ENCODE peak calls at places on chromosomes 3 and 15, in ten cellular contexts. One of them, this sample, is unnamed.

GRCh38 chr15:73991260-73991659 is 835 bp downstream of the STOML1 start:
- DNase-seq in esophagus muscularis mucosa: no peak
- DNase-seq in HepG2: no peak
- DNase-seq in transverse colon: peak; percentile 45
- DNase-seq in spleen: peak; percentile 86
- DNase-seq in H1: no peak
- DNase-seq in SK-N-SH: no peak
- DNase-seq in GM23338: peak; percentile 21
- DNase-seq in sigmoid colon: peak; percentile 91
- DNase-seq in suprapubic skin: peak; percentile 84
- DNase-seq in this sample: no peak

GRCh38 chr3:131072845-131073244 is 46.2 kb downstream of the NEK11 start:
- DNase-seq in esophagus muscularis mucosa: no peak
- DNase-seq in HepG2: no peak
- DNase-seq in transverse colon: no peak
- DNase-seq in spleen: no peak
- DNase-seq in H1: no peak
- DNase-seq in SK-N-SH: no peak
- DNase-seq in GM23338: no peak
- DNase-seq in sigmoid colon: peak; percentile 73
- DNase-seq in suprapubic skin: no peak
- DNase-seq in this sample: no peak

GRCh38 chr3:181913254-181913653 is 201.5 kb downstream of the SOX2 start:
- DNase-seq in esophagus muscularis mucosa: no peak
- DNase-seq in HepG2: no peak
- DNase-seq in transverse colon: no peak
- DNase-seq in spleen: no peak
- DNase-seq in H1: no peak
- DNase-seq in SK-N-SH: no peak
- DNase-seq in GM23338: no peak
- DNase-seq in sigmoid colon: no peak
- DNase-seq in suprapubic skin: no peak
- DNase-seq in this sample: no peak

GRCh38 chr3:89098964-89099585 is 8.3 kb upstream of the EPHA3 start:
- DNase-seq in esophagus muscularis mucosa: no peak
- DNase-seq in HepG2: peak; percentile 31
- DNase-seq in transverse colon: peak; percentile 35
- DNase-seq in spleen: no peak
- DNase-seq in H1: peak; percentile 56
- DNase-seq in SK-N-SH: peak; percentile 44
- DNase-seq in GM23338: peak; percentile 79
- DNase-seq in sigmoid colon: no peak
- DNase-seq in suprapubic skin: no peak
- DNase-seq in this sample: no peak

GRCh38 chr15:67660874-67661606 is 118.5 kb downstream of the MAP2K5 start:
- DNase-seq in esophagus muscularis mucosa: no peak
- DNase-seq in HepG2: no peak
- DNase-seq in transverse colon: no peak
- DNase-seq in spleen: no peak
- DNase-seq in H1: no peak
- DNase-seq in SK-N-SH: no peak
- DNase-seq in GM23338: no peak
- DNase-seq in sigmoid colon: no peak
- DNase-seq in suprapubic skin: no peak
- DNase-seq in this sample: no peak

GRCh38 chr15:58212909-58213526 is 74.8 kb downstream of the AQP9 start:
- DNase-seq in esophagus muscularis mucosa: no peak
- DNase-seq in HepG2: peak; percentile 14
- DNase-seq in transverse colon: no peak
- DNase-seq in spleen: no peak
- DNase-seq in H1: no peak
- DNase-seq in SK-N-SH: no peak
- DNase-seq in GM23338: peak; percentile 54
- DNase-seq in sigmoid colon: no peak
- DNase-seq in suprapubic skin: no peak
- DNase-seq in this sample: no peak

GRCh38 chr15:92968926-92969664 is 69.0 kb downstream of the CHD2 start:
- DNase-seq in esophagus muscularis mucosa: no peak
- DNase-seq in HepG2: no peak
- DNase-seq in transverse colon: no peak
- DNase-seq in spleen: no peak
- DNase-seq in H1: no peak
- DNase-seq in SK-N-SH: no peak
- DNase-seq in GM23338: no peak
- DNase-seq in sigmoid colon: no peak
- DNase-seq in suprapubic skin: no peak
- DNase-seq in this sample: no peak

GRCh38 chr15:57393081-57393480 is 16.8 kb downstream of the CGNL1 start:
- DNase-seq in esophagus muscularis mucosa: no peak
- DNase-seq in HepG2: no peak
- DNase-seq in transverse colon: no peak
- DNase-seq in spleen: no peak
- DNase-seq in H1: no peak
- DNase-seq in SK-N-SH: no peak
- DNase-seq in GM23338: no peak
- DNase-seq in sigmoid colon: no peak
- DNase-seq in suprapubic skin: no peak
- DNase-seq in this sample: no peak

GRCh38 chr3:38579146-38579545 is 70.3 kb downstream of the SCN5A start:
- DNase-seq in esophagus muscularis mucosa: no peak
- DNase-seq in HepG2: peak; percentile 18
- DNase-seq in transverse colon: no peak
- DNase-seq in spleen: peak; percentile 68
- DNase-seq in H1: peak; percentile 61
- DNase-seq in SK-N-SH: peak; percentile 78
- DNase-seq in GM23338: peak; percentile 37
- DNase-seq in sigmoid colon: no peak
- DNase-seq in suprapubic skin: peak; percentile 69
- DNase-seq in this sample: no peak

GRCh38 chr3:105899528-105899927 is 30.7 kb upstream of the CBLB start:
- DNase-seq in esophagus muscularis mucosa: no peak
- DNase-seq in HepG2: no peak
- DNase-seq in transverse colon: no peak
- DNase-seq in spleen: no peak
- DNase-seq in H1: no peak
- DNase-seq in SK-N-SH: no peak
- DNase-seq in GM23338: no peak
- DNase-seq in sigmoid colon: no peak
- DNase-seq in suprapubic skin: no peak
- DNase-seq in this sample: no peak

GRCh38 chr3:127673191-127674098 is 693 bp downstream of the ABTB1 start:
- DNase-seq in esophagus muscularis mucosa: no peak
- DNase-seq in HepG2: no peak
- DNase-seq in transverse colon: peak; percentile 61
- DNase-seq in spleen: peak; percentile 95
- DNase-seq in H1: peak; percentile 66
- DNase-seq in SK-N-SH: peak; percentile 81
- DNase-seq in GM23338: peak; percentile 48
- DNase-seq in sigmoid colon: peak; percentile 81
- DNase-seq in suprapubic skin: peak; percentile 85
- DNase-seq in this sample: no peak

GRCh38 chr3:173098959-173099358 is 42.1 kb downstream of the SPATA16 start:
- DNase-seq in esophagus muscularis mucosa: no peak
- DNase-seq in HepG2: no peak
- DNase-seq in transverse colon: no peak
- DNase-seq in spleen: no peak
- DNase-seq in H1: no peak
- DNase-seq in SK-N-SH: no peak
- DNase-seq in GM23338: no peak
- DNase-seq in sigmoid colon: no peak
- DNase-seq in suprapubic skin: no peak
- DNase-seq in this sample: no peak

GRCh38 chr3:31941230-31941632 is 39.8 kb downstream of the OSBPL10 start:
- DNase-seq in esophagus muscularis mucosa: no peak
- DNase-seq in HepG2: peak; percentile 85
- DNase-seq in transverse colon: no peak
- DNase-seq in spleen: no peak
- DNase-seq in H1: no peak
- DNase-seq in SK-N-SH: no peak
- DNase-seq in GM23338: no peak
- DNase-seq in sigmoid colon: no peak
- DNase-seq in suprapubic skin: no peak
- DNase-seq in this sample: no peak

GRCh38 chr3:194879991-194880939 is 194.6 kb downstream of the FAM43A start:
- DNase-seq in esophagus muscularis mucosa: peak; percentile 92
- DNase-seq in HepG2: no peak
- DNase-seq in transverse colon: peak; percentile 7
- DNase-seq in spleen: peak; percentile 83
- DNase-seq in H1: peak; percentile 41
- DNase-seq in SK-N-SH: peak; percentile 73
- DNase-seq in GM23338: no peak
- DNase-seq in sigmoid colon: no peak
- DNase-seq in suprapubic skin: peak; percentile 83
- DNase-seq in this sample: no peak

GRCh38 chr3:171461087-171461917 is 1.1 kb upstream of the TNIK start:
- DNase-seq in esophagus muscularis mucosa: no peak
- DNase-seq in HepG2: no peak
- DNase-seq in transverse colon: peak; percentile 60
- DNase-seq in spleen: no peak
- DNase-seq in H1: peak; percentile 75
- DNase-seq in SK-N-SH: no peak
- DNase-seq in GM23338: no peak
- DNase-seq in sigmoid colon: no peak
- DNase-seq in suprapubic skin: no peak
- DNase-seq in this sample: no peak
- TF ChIP-seq POLR2AphosphoS5 in esophagus muscularis mucosa: no peak
- TF ChIP-seq POLR2AphosphoS5 in HepG2: no peak
- TF ChIP-seq POLR2AphosphoS5 in transverse colon: no peak
- TF ChIP-seq POLR2AphosphoS5 in spleen: no peak
- TF ChIP-seq POLR2AphosphoS5 in H1: no peak
- TF ChIP-seq POLR2AphosphoS5 in SK-N-SH: no peak
- TF ChIP-seq POLR2AphosphoS5 in GM23338: no peak
- TF ChIP-seq POLR2AphosphoS5 in sigmoid colon: no peak
- TF ChIP-seq POLR2AphosphoS5 in suprapubic skin: no peak
- TF ChIP-seq POLR2AphosphoS5 in this sample: no peak

GRCh38 chr3:193688845-193689714 is 96.1 kb downstream of the OPA1 start:
- DNase-seq in esophagus muscularis mucosa: no peak
- DNase-seq in HepG2: no peak
- DNase-seq in transverse colon: no peak
- DNase-seq in spleen: no peak
- DNase-seq in H1: no peak
- DNase-seq in SK-N-SH: no peak
- DNase-seq in GM23338: no peak
- DNase-seq in sigmoid colon: no peak
- DNase-seq in suprapubic skin: no peak
- DNase-seq in this sample: no peak

GRCh38 chr3:193693774-193694173 is 100.8 kb downstream of the OPA1 start:
- DNase-seq in esophagus muscularis mucosa: no peak
- DNase-seq in HepG2: peak; percentile 63
- DNase-seq in transverse colon: no peak
- DNase-seq in spleen: no peak
- DNase-seq in H1: no peak
- DNase-seq in SK-N-SH: no peak
- DNase-seq in GM23338: no peak
- DNase-seq in sigmoid colon: no peak
- DNase-seq in suprapubic skin: no peak
- DNase-seq in this sample: no peak
- H3K36me3 ChIP-seq in esophagus muscularis mucosa: peaks cover 42% of the 10 kb centered on the region
- H3K36me3 ChIP-seq in HepG2: no peaks in the 10 kb centered on the region
- H3K36me3 ChIP-seq in transverse colon: peaks cover 20% of the 10 kb centered on the region
- H3K36me3 ChIP-seq in spleen: peaks cover 75% of the 10 kb centered on the region
- H3K36me3 ChIP-seq in H1: peaks cover 10% of the 10 kb centered on the region
- H3K36me3 ChIP-seq in SK-N-SH: peaks cover 51% of the 10 kb centered on the region
- H3K36me3 ChIP-seq in GM23338: peaks cover 3% of the 10 kb centered on the region
- H3K36me3 ChIP-seq in sigmoid colon: peaks cover 11% of the 10 kb centered on the region
- H3K36me3 ChIP-seq in suprapubic skin: peaks cover 38% of the 10 kb centered on the region
- H3K36me3 ChIP-seq in this sample: peaks cover 7% of the 10 kb centered on the region

GRCh38 chr3:149654188-149654601 is 3.6 kb downstream of the WWTR1 start:
- DNase-seq in esophagus muscularis mucosa: no peak
- DNase-seq in HepG2: no peak
- DNase-seq in transverse colon: no peak
- DNase-seq in spleen: no peak
- DNase-seq in H1: no peak
- DNase-seq in SK-N-SH: no peak
- DNase-seq in GM23338: no peak
- DNase-seq in sigmoid colon: no peak
- DNase-seq in suprapubic skin: no peak
- DNase-seq in this sample: no peak
- TF ChIP-seq POLR2AphosphoS5 in esophagus muscularis mucosa: peak; percentile 43
- TF ChIP-seq POLR2AphosphoS5 in HepG2: no peak
- TF ChIP-seq POLR2AphosphoS5 in transverse colon: no peak
- TF ChIP-seq POLR2AphosphoS5 in spleen: no peak
- TF ChIP-seq POLR2AphosphoS5 in H1: no peak
- TF ChIP-seq POLR2AphosphoS5 in SK-N-SH: no peak
- TF ChIP-seq POLR2AphosphoS5 in GM23338: no peak
- TF ChIP-seq POLR2AphosphoS5 in sigmoid colon: no peak
- TF ChIP-seq POLR2AphosphoS5 in suprapubic skin: no peak
- TF ChIP-seq POLR2AphosphoS5 in this sample: peak; percentile 50

GRCh38 chr3:71056327-71056726 is 527.2 kb downstream of the FOXP1 start:
- DNase-seq in esophagus muscularis mucosa: peak; percentile 10
- DNase-seq in HepG2: no peak
- DNase-seq in transverse colon: no peak
- DNase-seq in spleen: no peak
- DNase-seq in H1: no peak
- DNase-seq in SK-N-SH: no peak
- DNase-seq in GM23338: no peak
- DNase-seq in sigmoid colon: no peak
- DNase-seq in suprapubic skin: no peak
- DNase-seq in this sample: no peak

GRCh38 chr3:71055602-71056001 is 527.9 kb downstream of the FOXP1 start:
- DNase-seq in esophagus muscularis mucosa: no peak
- DNase-seq in HepG2: no peak
- DNase-seq in transverse colon: no peak
- DNase-seq in spleen: no peak
- DNase-seq in H1: no peak
- DNase-seq in SK-N-SH: no peak
- DNase-seq in GM23338: no peak
- DNase-seq in sigmoid colon: no peak
- DNase-seq in suprapubic skin: no peak
- DNase-seq in this sample: no peak

GRCh38 chr3:71052725-71053124 is 530.8 kb downstream of the FOXP1 start:
- DNase-seq in esophagus muscularis mucosa: peak; percentile 29
- DNase-seq in HepG2: no peak
- DNase-seq in transverse colon: no peak
- DNase-seq in spleen: no peak
- DNase-seq in H1: no peak
- DNase-seq in SK-N-SH: peak; percentile 38
- DNase-seq in GM23338: no peak
- DNase-seq in sigmoid colon: no peak
- DNase-seq in suprapubic skin: no peak
- DNase-seq in this sample: no peak

GRCh38 chr3:71053495-71053894 is 530.0 kb downstream of the FOXP1 start:
- DNase-seq in esophagus muscularis mucosa: peak; percentile 57
- DNase-seq in HepG2: no peak
- DNase-seq in transverse colon: no peak
- DNase-seq in spleen: no peak
- DNase-seq in H1: no peak
- DNase-seq in SK-N-SH: no peak
- DNase-seq in GM23338: no peak
- DNase-seq in sigmoid colon: no peak
- DNase-seq in suprapubic skin: no peak
- DNase-seq in this sample: no peak

DNA sequence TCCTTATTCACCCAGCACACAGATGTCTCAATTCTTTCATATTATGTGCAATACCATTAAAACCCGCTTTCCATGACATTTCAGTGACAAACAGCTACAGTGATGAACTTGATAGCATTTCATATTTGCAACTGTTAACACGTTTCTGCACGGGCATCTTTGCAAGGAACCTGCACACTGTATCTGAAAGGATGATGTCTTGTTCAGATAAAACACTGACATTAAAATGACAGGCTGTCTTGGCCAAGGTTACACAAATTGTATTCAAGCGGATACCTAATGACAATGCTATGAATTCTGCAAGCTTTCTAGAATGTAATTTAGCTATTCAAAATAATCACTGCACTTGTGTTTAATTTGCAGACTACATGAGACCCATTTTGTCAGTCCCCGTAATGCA is 529.2 kb downstream of the FOXP1 start:
- DNase-seq in esophagus muscularis mucosa: peak; percentile 17
- DNase-seq in HepG2: no peak
- DNase-seq in transverse colon: no peak
- DNase-seq in spleen: no peak
- DNase-seq in H1: no peak
- DNase-seq in SK-N-SH: no peak
- DNase-seq in GM23338: no peak
- DNase-seq in sigmoid colon: no peak
- DNase-seq in suprapubic skin: no peak
- DNase-seq in this sample: no peak
- H3K36me3 ChIP-seq in esophagus muscularis mucosa: peaks cover 17% of the 10 kb centered on the region
- H3K36me3 ChIP-seq in HepG2: peaks cover 4% of the 10 kb centered on the region
- H3K36me3 ChIP-seq in transverse colon: no peaks in the 10 kb centered on the region
- H3K36me3 ChIP-seq in spleen: peaks cover 49% of the 10 kb centered on the region
- H3K36me3 ChIP-seq in H1: no peaks in the 10 kb centered on the region
- H3K36me3 ChIP-seq in SK-N-SH: peaks cover 36% of the 10 kb centered on the region
- H3K36me3 ChIP-seq in GM23338: no peaks in the 10 kb centered on the region
- H3K36me3 ChIP-seq in sigmoid colon: no peaks in the 10 kb centered on the region
- H3K36me3 ChIP-seq in suprapubic skin: peaks cover 11% of the 10 kb centered on the region
- H3K36me3 ChIP-seq in this sample: no peaks in the 10 kb centered on the region